ENCODE peak calls at places on chromosomes 12 and 14, in four cellular contexts. B is suprapubic skin, F is omental fat pad, R is astrocyte of the spinal cord. U is an unnamed sample.

GRCh38 chr14:97218713-97219355 is 421.7 kb downstream of the VRK1 start:
- DNase-seq in F (no peak), B (no peak), R (peak; percentile 1), U (no peak)

GRCh38 chr14:77024171-77024627 is 4.3 kb downstream of the IRF2BPL start:
- DNase-seq in R (peak; percentile 51), F (no peak), B (no peak), U (no peak)

GRCh38 chr12:14892726-14893442 is 7.2 kb upstream of the MGP start:
- DNase-seq in R (peak; percentile 11), B (peak; percentile 73), F (no peak), U (no peak)

GRCh38 chr14:34324363-34324795 is 137.7 kb downstream of the SPTSSA start:
- DNase-seq in B (no peak), F (no peak), R (peak; percentile 50), U (no peak)

GRCh38 chr14:24692382-24693352 is 58.7 kb upstream of the GZMB start:
- DNase-seq in B (no peak), R (no peak), F (no peak), U (no peak)

GRCh38 chr14:37985826-37986470 is 221.8 kb upstream of the SSTR1 start:
- DNase-seq in B (no peak), F (no peak), R (peak; percentile 39), U (no peak)

GRCh38 chr12:52185400-52185967 is 6.3 kb downstream of the KRT80 start:
- DNase-seq in F (no peak), B (no peak), R (no peak), U (no peak)

GRCh38 chr14:75513911-75514672 is 8.2 kb upstream of the BATF start:
- DNase-seq in F (no peak), B (no peak), R (no peak), U (no peak)

GRCh38 chr12:111767362-111768158 is 827 bp downstream of the ALDH2 start:
- DNase-seq in F (no peak), B (no peak), R (no peak), U (no peak)

GRCh38 chr14:32044454-32044853 is 32.6 kb upstream of the ARHGAP5 start:
- DNase-seq in F (no peak), B (no peak), R (no peak), U (no peak)

GRCh38 chr12:121786441-121786825 is 7.1 kb downstream of the RHOF start:
- DNase-seq in F (no peak), B (peak; percentile 74), R (peak; percentile 67), U (no peak)

GRCh38 chr14:105481886-105482454 is 4.7 kb upstream of the CRIP1 start:
- DNase-seq in F (peak; percentile 94), B (peak; percentile 99), R (peak; percentile 97), U (peak; percentile 88)

GRCh38 chr12:15752780-15753179 is 36.4 kb downstream of the EPS8 start:
- DNase-seq in R (peak; percentile 56), F (no peak), B (no peak), U (no peak)

GRCh38 chr14:77849711-77850110 is 49.8 kb downstream of the ADCK1 start:
- DNase-seq in R (peak; percentile 60), B (no peak), F (no peak), U (no peak)

GRCh38 chr12:57455374-57456144 is 452 bp downstream of the INHBE start:
- DNase-seq in R (no peak), F (no peak), B (no peak), U (no peak)

GRCh38 chr14:64968167-64968566 is 4.0 kb downstream of the RAB15 start:
- DNase-seq in R (no peak), F (no peak), B (no peak), U (no peak)

GRCh38 chr14:64464695-64465094 is 604 bp upstream of the AKAP5 start:
- DNase-seq in R (no peak), F (no peak), B (no peak), U (no peak)

GRCh38 chr14:106308839-106309389 is 782.5 kb downstream of the TMEM121 start:
- DNase-seq in B (no peak), R (no peak), F (no peak), U (no peak)

GRCh38 chr14:33480589-33481184 is 470.2 kb downstream of the EGLN3 start:
- DNase-seq in R (no peak), B (no peak), F (no peak), U (no peak)

GRCh38 chr12:51759175-51759574 is 89.3 kb downstream of the FIGNL2 start:
- DNase-seq in B (no peak), R (no peak), F (no peak), U (no peak)

GRCh38 chr12:118981285-118982201 is at the start of gene SRRM4:
- DNase-seq in R (no peak), F (no peak), B (no peak), U (peak; percentile 83)

GRCh38 chr14:65574611-65575010 is 162.1 kb downstream of the FUT8 start:
- DNase-seq in R (no peak), B (no peak), F (no peak), U (no peak)

GRCh38 chr14:76339922-76340615 is 35.9 kb upstream of the ESRRB start:
- DNase-seq in B (no peak), R (no peak), F (no peak), U (no peak)

GRCh38 chr12:71746983-71747611 is 7.6 kb upstream of the RAB21 start:
- DNase-seq in F (no peak), R (peak; percentile 59), B (no peak), U (no peak)

GRCh38 chr14:75200451-75200850 is 24.0 kb upstream of the TMED10 start:
- DNase-seq in F (no peak), B (no peak), R (no peak), U (no peak)

GRCh38 chr14:90999299-90999698 is 61.1 kb downstream of the RPS6KA5 start:
- DNase-seq in B (no peak), R (no peak), F (no peak), U (no peak)

GRCh38 chr12:101087903-101088302 is 122.1 kb downstream of the SLC5A8 start:
- DNase-seq in R (no peak), B (no peak), F (no peak), U (no peak)

GRCh38 chr12:1761857-1762256 is 58.5 kb upstream of the LRTM2 start:
- DNase-seq in F (no peak), R (no peak), B (no peak), U (no peak)

GRCh38 chr14:65286443-65286842 is 126.1 kb upstream of the FUT8 start:
- DNase-seq in F (no peak), B (no peak), R (no peak), U (no peak)

GRCh38 chr12:103969391-103969790 is 3.7 kb downstream of the TDG start:
- DNase-seq in F (no peak), R (no peak), B (no peak), U (no peak)

GRCh38 chr14:75229923-75230792 is 48.5 kb upstream of the FOS start:
- DNase-seq in R (peak; percentile 10), F (no peak), B (no peak), U (no peak)

GRCh38 chr14:104885973-104886689 is 21.1 kb downstream of the CEP170B start:
- DNase-seq in F (peak; percentile 18), B (peak; percentile 65), R (no peak), U (no peak)

GRCh38 chr14:61891251-61891650 is 129.0 kb downstream of the SNAPC1 start:
- DNase-seq in B (no peak), R (peak; percentile 18), F (no peak), U (no peak)

GRCh38 chr12:67442347-67442841 is 173.2 kb downstream of the CAND1 start:
- DNase-seq in B (no peak), R (no peak), F (no peak), U (no peak)

GRCh38 chr12:114672817-114673168 is 11.2 kb downstream of the TBX3 start:
- DNase-seq in R (no peak), F (no peak), B (no peak), U (no peak)

GRCh38 chr14:77302926-77303325 is 17.8 kb downstream of the POMT2 start:
- DNase-seq in R (peak; percentile 62), B (no peak), F (no peak), U (no peak)

GRCh38 chr14:33943081-33943480 is 7.8 kb downstream of the EGLN3 start:
- DNase-seq in R (no peak), F (no peak), B (no peak), U (no peak)

GRCh38 chr14:68789002-68789797 is 3.7 kb downstream of the ZFP36L1 start:
- DNase-seq in F (no peak), R (peak; percentile 79), B (peak; percentile 92), U (peak; percentile 83)
- TF ChIP-seq CTCF in F (no peak), R (peak; percentile 70), B (peak; percentile 77), U (peak; percentile 80)

DNA sequence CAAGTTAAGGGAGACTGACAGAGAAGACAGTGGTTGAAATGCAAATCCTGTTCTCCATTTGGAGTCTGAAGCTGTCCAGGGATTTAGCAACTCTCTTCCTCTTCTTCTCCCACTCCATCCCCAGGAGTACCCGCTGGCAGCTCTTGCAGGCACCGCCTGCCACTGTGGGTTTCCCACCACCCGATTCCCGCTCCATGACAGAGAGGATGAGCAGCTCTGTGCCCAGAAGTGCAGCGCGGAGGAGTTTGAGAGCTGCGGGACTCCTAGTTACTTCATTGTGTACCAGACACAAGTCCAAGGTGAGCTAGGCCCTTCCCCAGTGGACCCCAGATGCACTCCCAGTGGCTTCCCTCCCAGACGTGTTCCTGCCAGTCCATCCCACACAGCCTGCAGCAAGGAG is 97.8 kb downstream of the WSCD2 start:
- DNase-seq in R (no peak), B (no peak), F (no peak), U (no peak)
- TF ChIP-seq CTCF in R (no peak), B (no peak), F (no peak), U (no peak)

GRCh38 chr14:23102801-23103200 is 2.0 kb downstream of the CIROP start:
- DNase-seq in R (no peak), B (no peak), F (no peak), U (no peak)

GRCh38 chr14:23101213-23101970 is 3.4 kb downstream of the CIROP start:
- DNase-seq in R (no peak), F (no peak), B (no peak), U (no peak)

GRCh38 chr14:23101986-23102625 is 2.7 kb downstream of the CIROP start:
- DNase-seq in B (no peak), R (no peak), F (no peak), U (no peak)

GRCh38 chr14:23097786-23098185 is 2.5 kb downstream of the C14orf119 start:
- DNase-seq in R (no peak), F (no peak), B (no peak), U (no peak)

GRCh38 chr14:23099212-23099861 is 4.0 kb downstream of the C14orf119 start:
- DNase-seq in B (no peak), F (no peak), R (no peak), U (no peak)
- TF ChIP-seq CTCF in B (no peak), F (no peak), R (no peak), U (no peak)

GRCh38 chr12:108237272-108237671 is 101.8 kb downstream of the CMKLR1 start:
- DNase-seq in R (no peak), B (no peak), F (no peak), U (no peak)
- TF ChIP-seq CTCF in R (peak; percentile 9), B (no peak), F (no peak), U (peak; percentile 63)

GRCh38 chr12:120620624-120621023 is 19.8 kb upstream of the CABP1 start:
- DNase-seq in B (no peak), R (no peak), F (no peak), U (no peak)

GRCh38 chr12:120631097-120631496 is 9.3 kb upstream of the CABP1 start:
- DNase-seq in B (no peak), R (no peak), F (no peak), U (no peak)

GRCh38 chr12:120628919-120629318 is 11.5 kb upstream of the CABP1 start:
- DNase-seq in F (no peak), B (no peak), R (no peak), U (no peak)

GRCh38 chr12:120630139-120630895 is 10.1 kb upstream of the CABP1 start:
- DNase-seq in B (no peak), R (no peak), F (no peak), U (no peak)

GRCh38 chr12:120625557-120626419 is 14.6 kb upstream of the CABP1 start:
- DNase-seq in R (no peak), B (no peak), F (no peak), U (no peak)
- TF ChIP-seq CTCF in R (no peak), B (no peak), F (no peak), U (peak; percentile 35)